ENCODE peak calls at places on chromosomes 3 and 15, in seven cellular contexts. One of them, this sample, is unnamed.

GRCh38 chr3:43372809-43373587 is 86.7 kb downstream of the SNRK start:
- DNase-seq in CD8-positive, alpha-beta T cell: no peak
- DNase-seq in GM23248: peak; percentile 38
- DNase-seq in HepG2: no peak
- DNase-seq in OCI-LY7: no peak
- DNase-seq in sigmoid colon: no peak
- DNase-seq in stomach: no peak
- DNase-seq in this sample: no peak

GRCh38 chr3:10370429-10370828 is 49.5 kb upstream of the SEC13 start:
- DNase-seq in stomach: no peak
- DNase-seq in sigmoid colon: no peak
- DNase-seq in OCI-LY7: no peak
- DNase-seq in GM23248: peak; percentile 20
- DNase-seq in HepG2: no peak
- DNase-seq in CD8-positive, alpha-beta T cell: no peak
- DNase-seq in this sample: no peak

GRCh38 chr3:124362418-124362817 is 367.8 kb upstream of the UMPS start:
- DNase-seq in stomach: no peak
- DNase-seq in CD8-positive, alpha-beta T cell: no peak
- DNase-seq in sigmoid colon: no peak
- DNase-seq in HepG2: no peak
- DNase-seq in GM23248: no peak
- DNase-seq in OCI-LY7: no peak
- DNase-seq in this sample: no peak

GRCh38 chr15:64237677-64238076 is 74.9 kb upstream of the PPIB start:
- DNase-seq in OCI-LY7: no peak
- DNase-seq in GM23248: no peak
- DNase-seq in sigmoid colon: no peak
- DNase-seq in CD8-positive, alpha-beta T cell: no peak
- DNase-seq in HepG2: no peak
- DNase-seq in stomach: no peak
- DNase-seq in this sample: no peak

GRCh38 chr3:110343376-110343775 is 728.2 kb upstream of the NECTIN3 start:
- DNase-seq in sigmoid colon: no peak
- DNase-seq in OCI-LY7: no peak
- DNase-seq in GM23248: peak; percentile 79
- DNase-seq in CD8-positive, alpha-beta T cell: no peak
- DNase-seq in stomach: no peak
- DNase-seq in HepG2: no peak
- DNase-seq in this sample: peak; percentile 32

GRCh38 chr3:47930979-47931378 is 85.2 kb downstream of the MAP4 start:
- DNase-seq in CD8-positive, alpha-beta T cell: no peak
- DNase-seq in GM23248: no peak
- DNase-seq in HepG2: no peak
- DNase-seq in OCI-LY7: no peak
- DNase-seq in stomach: no peak
- DNase-seq in sigmoid colon: no peak
- DNase-seq in this sample: no peak

GRCh38 chr3:66822059-66823009 is 175.8 kb upstream of the KBTBD8 start:
- DNase-seq in sigmoid colon: peak; percentile 74
- DNase-seq in HepG2: peak; percentile 49
- DNase-seq in CD8-positive, alpha-beta T cell: peak; percentile 72
- DNase-seq in OCI-LY7: peak; percentile 73
- DNase-seq in GM23248: peak; percentile 54
- DNase-seq in stomach: peak; percentile 80
- DNase-seq in this sample: no peak

GRCh38 chr3:187958432-187959003 is 195.4 kb upstream of the LPP start:
- DNase-seq in OCI-LY7: peak; percentile 97
- DNase-seq in HepG2: no peak
- DNase-seq in sigmoid colon: no peak
- DNase-seq in GM23248: no peak
- DNase-seq in stomach: peak; percentile 34
- DNase-seq in CD8-positive, alpha-beta T cell: peak; percentile 78
- DNase-seq in this sample: no peak

GRCh38 chr15:101088311-101088710 is 163.5 kb downstream of the CHSY1 start:
- DNase-seq in OCI-LY7: no peak
- DNase-seq in GM23248: no peak
- DNase-seq in CD8-positive, alpha-beta T cell: no peak
- DNase-seq in sigmoid colon: no peak
- DNase-seq in stomach: no peak
- DNase-seq in HepG2: no peak
- DNase-seq in this sample: peak; percentile 65

GRCh38 chr15:101085311-101085700 is 166.1 kb downstream of the LRRK1 start:
- DNase-seq in OCI-LY7: no peak
- DNase-seq in HepG2: no peak
- DNase-seq in CD8-positive, alpha-beta T cell: no peak
- DNase-seq in sigmoid colon: no peak
- DNase-seq in stomach: no peak
- DNase-seq in GM23248: no peak
- DNase-seq in this sample: peak; percentile 59

GRCh38 chr15:101084801-101085200 is 165.6 kb downstream of the LRRK1 start:
- DNase-seq in stomach: no peak
- DNase-seq in GM23248: no peak
- DNase-seq in CD8-positive, alpha-beta T cell: no peak
- DNase-seq in sigmoid colon: no peak
- DNase-seq in OCI-LY7: no peak
- DNase-seq in HepG2: no peak
- DNase-seq in this sample: peak; percentile 64

GRCh38 chr15:101087172-101087769 is 164.6 kb downstream of the CHSY1 start:
- DNase-seq in sigmoid colon: no peak
- DNase-seq in CD8-positive, alpha-beta T cell: no peak
- DNase-seq in stomach: no peak
- DNase-seq in OCI-LY7: no peak
- DNase-seq in HepG2: no peak
- DNase-seq in GM23248: no peak
- DNase-seq in this sample: peak; percentile 59

GRCh38 chr15:101086394-101087171 is 165.3 kb downstream of the CHSY1 start:
- DNase-seq in stomach: no peak
- DNase-seq in OCI-LY7: no peak
- DNase-seq in CD8-positive, alpha-beta T cell: no peak
- DNase-seq in HepG2: no peak
- DNase-seq in GM23248: no peak
- DNase-seq in sigmoid colon: no peak
- DNase-seq in this sample: peak; percentile 69
- H3K27ac ChIP-seq in stomach: no peak overlapping the region
- H3K27ac ChIP-seq in OCI-LY7: no peak overlapping the region
- H3K27ac ChIP-seq in CD8-positive, alpha-beta T cell: no peak overlapping the region
- H3K27ac ChIP-seq in HepG2: no peak overlapping the region
- H3K27ac ChIP-seq in GM23248: no peak overlapping the region
- H3K27ac ChIP-seq in sigmoid colon: no peak overlapping the region
- H3K27ac ChIP-seq in this sample: no peak overlapping the region

GRCh38 chr15:40415226-40415625 is 9.6 kb downstream of the IVD start:
- DNase-seq in HepG2: no peak
- DNase-seq in GM23248: no peak
- DNase-seq in stomach: no peak
- DNase-seq in OCI-LY7: no peak
- DNase-seq in sigmoid colon: no peak
- DNase-seq in CD8-positive, alpha-beta T cell: no peak
- DNase-seq in this sample: no peak
- H3K27ac ChIP-seq in HepG2: no peak overlapping the region
- H3K27ac ChIP-seq in GM23248: no peak overlapping the region
- H3K27ac ChIP-seq in stomach: no peak overlapping the region
- H3K27ac ChIP-seq in OCI-LY7: no peak overlapping the region
- H3K27ac ChIP-seq in sigmoid colon: no peak overlapping the region
- H3K27ac ChIP-seq in CD8-positive, alpha-beta T cell: no peak overlapping the region
- H3K27ac ChIP-seq in this sample: no peak overlapping the region

GRCh38 chr3:132341746-132342145 is 24.5 kb downstream of the ACP3 start:
- DNase-seq in CD8-positive, alpha-beta T cell: no peak
- DNase-seq in OCI-LY7: no peak
- DNase-seq in GM23248: no peak
- DNase-seq in sigmoid colon: no peak
- DNase-seq in HepG2: no peak
- DNase-seq in stomach: no peak
- DNase-seq in this sample: no peak

GRCh38 chr3:132344666-132345280 is 27.6 kb downstream of the ACP3 start:
- DNase-seq in HepG2: no peak
- DNase-seq in OCI-LY7: no peak
- DNase-seq in CD8-positive, alpha-beta T cell: no peak
- DNase-seq in GM23248: peak; percentile 71
- DNase-seq in sigmoid colon: no peak
- DNase-seq in stomach: no peak
- DNase-seq in this sample: no peak

GRCh38 chr3:132342615-132343014 is 25.4 kb downstream of the ACP3 start:
- DNase-seq in HepG2: no peak
- DNase-seq in GM23248: no peak
- DNase-seq in OCI-LY7: no peak
- DNase-seq in CD8-positive, alpha-beta T cell: no peak
- DNase-seq in stomach: no peak
- DNase-seq in sigmoid colon: no peak
- DNase-seq in this sample: no peak

GRCh38 chr3:132343018-132343612 is 25.9 kb downstream of the ACP3 start:
- DNase-seq in sigmoid colon: no peak
- DNase-seq in OCI-LY7: peak; percentile 77
- DNase-seq in HepG2: peak; percentile 50
- DNase-seq in GM23248: peak; percentile 82
- DNase-seq in CD8-positive, alpha-beta T cell: no peak
- DNase-seq in stomach: peak; percentile 42
- DNase-seq in this sample: no peak

GRCh38 chr3:132342183-132342582 is 25.0 kb downstream of the ACP3 start:
- DNase-seq in OCI-LY7: no peak
- DNase-seq in CD8-positive, alpha-beta T cell: no peak
- DNase-seq in sigmoid colon: no peak
- DNase-seq in GM23248: no peak
- DNase-seq in stomach: no peak
- DNase-seq in HepG2: no peak
- DNase-seq in this sample: no peak
- H3K27ac ChIP-seq in OCI-LY7: no peak overlapping the region
- H3K27ac ChIP-seq in CD8-positive, alpha-beta T cell: no peak overlapping the region
- H3K27ac ChIP-seq in sigmoid colon: no peak overlapping the region
- H3K27ac ChIP-seq in GM23248: no peak overlapping the region
- H3K27ac ChIP-seq in stomach: no peak overlapping the region
- H3K27ac ChIP-seq in HepG2: no peak overlapping the region
- H3K27ac ChIP-seq in this sample: no peak overlapping the region

GRCh38 chr15:92847841-92848240 is 52.3 kb upstream of the CHD2 start:
- DNase-seq in CD8-positive, alpha-beta T cell: no peak
- DNase-seq in HepG2: no peak
- DNase-seq in GM23248: no peak
- DNase-seq in sigmoid colon: no peak
- DNase-seq in OCI-LY7: no peak
- DNase-seq in stomach: no peak
- DNase-seq in this sample: no peak
- H3K27ac ChIP-seq in CD8-positive, alpha-beta T cell: no peak overlapping the region
- H3K27ac ChIP-seq in HepG2: no peak overlapping the region
- H3K27ac ChIP-seq in GM23248: no peak overlapping the region
- H3K27ac ChIP-seq in sigmoid colon: no peak overlapping the region
- H3K27ac ChIP-seq in OCI-LY7: no peak overlapping the region
- H3K27ac ChIP-seq in stomach: no peak overlapping the region
- H3K27ac ChIP-seq in this sample: no peak overlapping the region

DNA sequence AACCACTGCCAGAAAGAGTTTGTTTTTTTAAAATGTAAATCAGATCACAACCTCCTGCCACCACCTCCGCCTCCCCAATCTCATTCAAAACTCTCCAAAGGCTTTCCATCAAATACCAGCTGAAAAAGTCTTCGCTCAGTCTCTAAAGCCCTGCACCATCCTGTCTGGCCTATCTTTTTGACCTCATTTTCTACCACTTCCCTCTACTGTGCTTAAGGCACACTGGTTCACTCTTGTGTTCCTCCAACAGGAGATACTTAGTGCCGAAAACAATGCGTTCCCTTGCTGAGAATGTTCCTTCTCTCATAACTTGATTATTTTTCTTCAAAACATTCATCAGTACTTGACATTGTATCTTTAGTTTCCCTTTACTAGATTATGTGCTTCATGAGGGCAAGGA is 3.5 kb downstream of the BTBD1 start:
- DNase-seq in sigmoid colon: no peak
- DNase-seq in stomach: no peak
- DNase-seq in HepG2: no peak
- DNase-seq in GM23248: no peak
- DNase-seq in OCI-LY7: peak; percentile 41
- DNase-seq in CD8-positive, alpha-beta T cell: no peak
- DNase-seq in this sample: no peak
- H3K27ac ChIP-seq in sigmoid colon: no peak overlapping the region
- H3K27ac ChIP-seq in stomach: peak overlapping the region; percentile 12
- H3K27ac ChIP-seq in HepG2: no peak overlapping the region
- H3K27ac ChIP-seq in GM23248: no peak overlapping the region
- H3K27ac ChIP-seq in OCI-LY7: peak overlapping the region; percentile 27
- H3K27ac ChIP-seq in CD8-positive, alpha-beta T cell: no peak overlapping the region
- H3K27ac ChIP-seq in this sample: no peak overlapping the region

DNA sequence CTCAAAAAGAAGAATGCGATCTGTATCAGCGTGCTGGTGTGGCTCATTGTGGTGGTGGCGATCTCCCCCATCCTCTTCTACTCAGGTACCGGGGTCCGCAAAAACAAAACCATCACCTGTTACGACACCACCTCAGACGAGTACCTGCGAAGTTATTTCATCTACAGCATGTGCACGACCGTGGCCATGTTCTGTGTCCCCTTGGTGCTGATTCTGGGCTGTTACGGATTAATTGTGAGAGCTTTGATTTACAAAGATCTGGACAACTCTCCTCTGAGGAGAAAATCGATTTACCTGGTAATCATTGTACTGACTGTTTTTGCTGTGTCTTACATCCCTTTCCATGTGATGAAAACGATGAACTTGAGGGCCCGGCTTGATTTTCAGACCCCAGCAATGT is 1.3 kb downstream of the P2RY1 start:
- DNase-seq in stomach: no peak
- DNase-seq in GM23248: no peak
- DNase-seq in sigmoid colon: no peak
- DNase-seq in CD8-positive, alpha-beta T cell: no peak
- DNase-seq in HepG2: no peak
- DNase-seq in OCI-LY7: no peak
- DNase-seq in this sample: no peak
- H3K27ac ChIP-seq in stomach: no peak overlapping the region
- H3K27ac ChIP-seq in GM23248: no peak overlapping the region
- H3K27ac ChIP-seq in sigmoid colon: peak overlapping the region; percentile 68
- H3K27ac ChIP-seq in CD8-positive, alpha-beta T cell: no peak overlapping the region
- H3K27ac ChIP-seq in HepG2: no peak overlapping the region
- H3K27ac ChIP-seq in OCI-LY7: no peak overlapping the region
- H3K27ac ChIP-seq in this sample: no peak overlapping the region

GRCh38 chr15:58248504-58248842 is 110.3 kb downstream of the AQP9 start:
- DNase-seq in GM23248: no peak
- DNase-seq in HepG2: no peak
- DNase-seq in sigmoid colon: peak; percentile 75
- DNase-seq in OCI-LY7: no peak
- DNase-seq in CD8-positive, alpha-beta T cell: no peak
- DNase-seq in stomach: no peak
- DNase-seq in this sample: no peak
- H3K27ac ChIP-seq in GM23248: no peak overlapping the region
- H3K27ac ChIP-seq in HepG2: no peak overlapping the region
- H3K27ac ChIP-seq in sigmoid colon: no peak overlapping the region
- H3K27ac ChIP-seq in OCI-LY7: no peak overlapping the region
- H3K27ac ChIP-seq in CD8-positive, alpha-beta T cell: no peak overlapping the region
- H3K27ac ChIP-seq in stomach: no peak overlapping the region
- H3K27ac ChIP-seq in this sample: no peak overlapping the region

DNA sequence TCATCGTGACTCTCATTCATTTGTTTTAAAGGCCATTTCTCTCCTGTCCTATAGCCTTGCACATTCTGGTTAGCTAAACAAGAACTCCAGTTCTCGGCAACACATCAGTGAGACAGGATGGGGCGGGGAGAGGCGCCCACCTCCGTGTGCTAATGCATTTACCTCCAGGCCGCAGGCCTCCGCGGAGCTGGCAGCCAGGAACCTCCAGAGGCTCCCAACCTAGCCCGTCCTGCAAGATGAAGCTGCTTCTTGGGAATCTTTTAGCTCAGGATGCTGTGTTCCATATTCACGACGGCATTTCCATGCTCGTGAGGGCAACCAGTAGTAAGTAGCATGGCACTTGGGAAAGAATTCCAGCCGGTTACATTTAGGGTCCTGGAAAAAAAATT is 47.9 kb downstream of the RGMA start:
- DNase-seq in OCI-LY7: no peak
- DNase-seq in GM23248: no peak
- DNase-seq in stomach: no peak
- DNase-seq in sigmoid colon: no peak
- DNase-seq in CD8-positive, alpha-beta T cell: no peak
- DNase-seq in HepG2: no peak
- DNase-seq in this sample: peak; percentile 45
- H3K27ac ChIP-seq in OCI-LY7: no peak overlapping the region
- H3K27ac ChIP-seq in GM23248: no peak overlapping the region
- H3K27ac ChIP-seq in stomach: no peak overlapping the region
- H3K27ac ChIP-seq in sigmoid colon: no peak overlapping the region
- H3K27ac ChIP-seq in CD8-positive, alpha-beta T cell: no peak overlapping the region
- H3K27ac ChIP-seq in HepG2: no peak overlapping the region
- H3K27ac ChIP-seq in this sample: no peak overlapping the region

This sample was measured in RWPE2.